ENCODE peak calls at places on chromosomes 4 and X, in four cellular contexts. M is GM12878, K is HepG2, J is SK-N-SH. I is an unnamed sample. For H3K4me1, the result is how much of the 10 kb centered on the place peaks cover.

GRCh38 chr4:34720563-34720962 is 1523.8 kb downstream of the ARAP2 start:
- DNase-seq in M (no peak), K (peak), J (peak), I (peak)

GRCh38 chr4:24489870-24490269 is 94.5 kb downstream of the DHX15 start:
- DNase-seq in M (no peak), K (no peak), J (no peak), I (no peak)

GRCh38 chrX:154090731-154091130 is 6.8 kb downstream of the MECP2 start:
- DNase-seq in M (no peak), K (no peak), J (no peak), I (no peak)

GRCh38 chrX:45771560-45772340 is 571.1 kb upstream of the DIPK2B start:
- DNase-seq in M (no peak), K (no peak), J (no peak), I (peak)

GRCh38 chr4:148497258-148497657 is 55.0 kb upstream of the NR3C2 start:
- DNase-seq in M (no peak), K (no peak), J (no peak), I (no peak)

GRCh38 chr4:24930136-24930535 is 17.3 kb upstream of the CCDC149 start:
- DNase-seq in M (no peak), K (no peak), J (no peak), I (no peak)

GRCh38 chr4:177566691-177567090 is 124.5 kb upstream of the AGA start:
- DNase-seq in M (no peak), K (no peak), J (no peak), I (no peak)

GRCh38 chrX:118637997-118638396 is 89.4 kb upstream of the IL13RA1 start:
- DNase-seq in M (no peak), K (peak), J (no peak), I (peak)

GRCh38 chrX:38664285-38664684 is 102.9 kb downstream of the TSPAN7 start:
- DNase-seq in M (no peak), K (peak), J (peak), I (peak)

GRCh38 chr4:111678466-111678865 is 466.8 kb upstream of the FAM241A start:
- DNase-seq in M (no peak), K (no peak), J (no peak), I (no peak)
- TF ChIP-seq PBX3 in M (no peak), K (no peak), J (no peak), I (no peak)

GRCh38 chrX:17412692-17413091 is 37.7 kb downstream of the NHS start:
- DNase-seq in M (no peak), K (no peak), J (peak), I (peak)
- H3K4me1 ChIP-seq in M (under half), K (under half), J (under half), I (half or more)

DNA sequence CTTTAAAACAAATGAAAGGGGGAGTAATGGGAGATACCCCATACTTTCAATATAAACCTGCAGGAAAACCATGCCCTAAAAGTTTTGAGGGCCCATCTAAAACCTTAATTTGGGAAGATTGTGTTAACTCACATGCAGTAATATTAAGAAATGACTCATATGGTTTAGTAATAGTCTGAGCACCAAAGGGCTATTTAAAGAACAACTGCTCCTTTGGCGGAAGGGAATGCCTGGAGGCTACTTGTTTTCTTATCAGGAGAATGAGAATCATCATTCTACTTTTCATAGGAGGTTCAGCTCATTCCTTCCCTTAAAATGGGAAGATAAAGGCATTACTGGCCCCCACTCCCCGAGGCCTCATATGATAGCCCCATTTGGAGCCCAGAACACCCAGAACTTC is 47.6 kb downstream of the SPIN3 start:
- DNase-seq in M (no peak), K (no peak), J (no peak), I (no peak)
- TF ChIP-seq PBX3 in M (no peak), K (no peak), J (no peak), I (no peak)

GRCh38 chrX:33142331-33142730 is 69.0 kb downstream of the DMD start:
- DNase-seq in M (no peak), K (no peak), J (no peak), I (no peak)
- H3K4me1 ChIP-seq in M (under half), K (under half), J (under half), I (under half)

GRCh38 chr4:165079476-165079875 is 25.8 kb downstream of the TRIM75 start:
- DNase-seq in M (no peak), K (no peak), J (no peak), I (no peak)
- TF ChIP-seq PBX3 in M (no peak), K (no peak), J (no peak), I (no peak)

GRCh38 chrX:107726809-107727534 is 48.6 kb downstream of the TSC22D3 start:
- DNase-seq in M (no peak), K (peak), J (no peak), I (no peak)
- H3K4me1 ChIP-seq in M (under half), K (under half), J (under half), I (half or more)

GRCh38 chr4:36243355-36244256 is 708 bp downstream of the ARAP2 start:
- DNase-seq in M (no peak), K (no peak), J (peak), I (peak)
- TF ChIP-seq PBX3 in M (no peak), K (no peak), J (no peak), I (no peak)

DNA sequence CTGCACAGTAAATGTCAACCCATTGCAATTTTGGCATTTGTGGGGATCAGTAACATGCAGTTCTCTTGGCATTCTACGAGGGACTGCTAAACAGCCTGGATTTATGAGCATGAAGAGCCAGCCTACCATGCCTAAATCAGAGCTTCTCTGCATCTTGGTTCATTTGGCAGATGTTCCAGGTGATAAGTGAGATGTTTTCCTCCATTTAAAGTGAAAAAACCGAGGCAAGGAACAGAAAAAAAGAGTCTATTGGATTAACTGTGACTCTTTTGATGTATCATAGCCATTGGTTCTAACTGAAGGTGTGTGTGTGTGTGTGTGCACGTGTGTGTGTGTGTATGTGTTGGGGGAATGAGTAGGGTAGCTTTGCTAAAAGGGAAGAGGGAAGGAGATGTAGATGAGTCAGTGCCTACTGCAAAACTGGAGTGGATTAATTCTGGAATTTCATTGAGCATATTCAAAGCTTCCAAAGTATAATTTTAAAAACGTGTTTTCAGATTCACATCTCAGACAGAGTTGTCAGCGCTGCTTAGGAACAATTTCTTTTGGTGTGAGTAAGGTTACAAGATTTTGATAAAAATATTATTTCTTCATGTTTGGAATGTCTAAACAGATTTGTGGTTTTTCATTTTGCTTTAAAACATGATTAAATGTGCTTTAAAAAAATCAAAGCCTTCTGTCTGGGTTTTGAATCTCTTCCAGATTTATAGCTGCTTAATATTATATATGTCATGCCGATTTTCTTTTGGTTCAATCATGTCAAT is 123.3 kb upstream of the LNX1 start:
- DNase-seq in M (no peak), K (no peak), J (no peak), I (no peak)
- H3K4me1 ChIP-seq in M (under half), K (under half), J (under half), I (under half)

GRCh38 chrX:1330605-1331004 is 6.0 kb upstream of the IL3RA start:
- DNase-seq in M (peak), K (no peak), J (no peak), I (no peak)
- TF ChIP-seq PBX3 in M (no peak), K (no peak), J (no peak), I (no peak)